ENCODE peak calls at places on chromosomes 7 and 10, in five cellular contexts. One of them, this sample, is unnamed.

GRCh38 chr10:46299531-46300366 is 13.0 kb downstream of the ANTXRL start:
- DNase-seq in LoVo: no peak
- DNase-seq in NCI-H1092 treated with DMSO at 0.1 percent for 48 hours: no peak
- DNase-seq in heart right ventricle: no peak
- DNase-seq in cardiac muscle cell: peak; percentile 23
- DNase-seq in this sample: no peak

GRCh38 chr10:49118450-49118849 is 3.1 kb upstream of the VSTM4 start:
- DNase-seq in cardiac muscle cell: peak; percentile 20
- DNase-seq in NCI-H1092 treated with DMSO at 0.1 percent for 48 hours: no peak
- DNase-seq in LoVo: no peak
- DNase-seq in heart right ventricle: no peak
- DNase-seq in this sample: peak; percentile 61

GRCh38 chr10:78000956-78001472 is 28.3 kb downstream of the POLR3A start:
- DNase-seq in LoVo: no peak
- DNase-seq in heart right ventricle: no peak
- DNase-seq in cardiac muscle cell: no peak
- DNase-seq in NCI-H1092 treated with DMSO at 0.1 percent for 48 hours: no peak
- DNase-seq in this sample: no peak

GRCh38 chr10:22648547-22648961 is 65.8 kb downstream of the PIP4K2A start:
- DNase-seq in heart right ventricle: no peak
- DNase-seq in LoVo: peak; percentile 24
- DNase-seq in NCI-H1092 treated with DMSO at 0.1 percent for 48 hours: no peak
- DNase-seq in cardiac muscle cell: no peak
- DNase-seq in this sample: no peak

GRCh38 chr10:119859422-119860258 is 13.0 kb downstream of the MCMBP start:
- DNase-seq in heart right ventricle: no peak
- DNase-seq in LoVo: peak; percentile 47
- DNase-seq in NCI-H1092 treated with DMSO at 0.1 percent for 48 hours: no peak
- DNase-seq in cardiac muscle cell: peak; percentile 61
- DNase-seq in this sample: peak; percentile 38

GRCh38 chr10:79246209-79246581 is 101.1 kb upstream of the PPIF start:
- DNase-seq in heart right ventricle: peak; percentile 84
- DNase-seq in cardiac muscle cell: no peak
- DNase-seq in NCI-H1092 treated with DMSO at 0.1 percent for 48 hours: no peak
- DNase-seq in LoVo: no peak
- DNase-seq in this sample: no peak

GRCh38 chr7:128135275-128136214 is 104.3 kb upstream of the LRRC4 start:
- DNase-seq in heart right ventricle: peak; percentile 51
- DNase-seq in NCI-H1092 treated with DMSO at 0.1 percent for 48 hours: peak; percentile 60
- DNase-seq in LoVo: peak; percentile 70
- DNase-seq in cardiac muscle cell: peak; percentile 55
- DNase-seq in this sample: peak; percentile 53

GRCh38 chr7:38232475-38233366 is 40.7 kb downstream of the TARP start:
- DNase-seq in LoVo: no peak
- DNase-seq in NCI-H1092 treated with DMSO at 0.1 percent for 48 hours: no peak
- DNase-seq in cardiac muscle cell: no peak
- DNase-seq in heart right ventricle: no peak
- DNase-seq in this sample: peak; percentile 81

GRCh38 chr10:121860810-121861209 is 67.0 kb downstream of the ATE1 start:
- DNase-seq in heart right ventricle: no peak
- DNase-seq in cardiac muscle cell: no peak
- DNase-seq in LoVo: no peak
- DNase-seq in NCI-H1092 treated with DMSO at 0.1 percent for 48 hours: peak; percentile 38
- DNase-seq in this sample: no peak

GRCh38 chr10:75019360-75019759 is 92.1 kb upstream of the SAMD8 start:
- DNase-seq in heart right ventricle: no peak
- DNase-seq in LoVo: no peak
- DNase-seq in cardiac muscle cell: no peak
- DNase-seq in NCI-H1092 treated with DMSO at 0.1 percent for 48 hours: peak; percentile 48
- DNase-seq in this sample: no peak

GRCh38 chr10:96587255-96588059 is 645 bp upstream of the TM9SF3 start:
- DNase-seq in NCI-H1092 treated with DMSO at 0.1 percent for 48 hours: peak; percentile 62
- DNase-seq in cardiac muscle cell: no peak
- DNase-seq in LoVo: peak; percentile 72
- DNase-seq in heart right ventricle: no peak
- DNase-seq in this sample: peak; percentile 75

GRCh38 chr7:2639994-2640830 is 8.4 kb downstream of the TTYH3 start:
- DNase-seq in cardiac muscle cell: no peak
- DNase-seq in NCI-H1092 treated with DMSO at 0.1 percent for 48 hours: no peak
- DNase-seq in LoVo: no peak
- DNase-seq in heart right ventricle: no peak
- DNase-seq in this sample: no peak

GRCh38 chr7:30028749-30029635 is 780 bp downstream of the PLEKHA8 start:
- DNase-seq in LoVo: peak; percentile 48
- DNase-seq in cardiac muscle cell: peak; percentile 70
- DNase-seq in NCI-H1092 treated with DMSO at 0.1 percent for 48 hours: no peak
- DNase-seq in heart right ventricle: peak; percentile 59
- DNase-seq in this sample: peak; percentile 62

GRCh38 chr7:123607423-123607975 is 5.9 kb downstream of the ASB15 start:
- DNase-seq in cardiac muscle cell: no peak
- DNase-seq in NCI-H1092 treated with DMSO at 0.1 percent for 48 hours: no peak
- DNase-seq in LoVo: no peak
- DNase-seq in heart right ventricle: no peak
- DNase-seq in this sample: no peak

GRCh38 chr7:66145404-66145843 is 30.8 kb downstream of the CRCP start:
- DNase-seq in heart right ventricle: peak; percentile 60
- DNase-seq in cardiac muscle cell: peak; percentile 29
- DNase-seq in NCI-H1092 treated with DMSO at 0.1 percent for 48 hours: no peak
- DNase-seq in LoVo: no peak
- DNase-seq in this sample: no peak

GRCh38 chr7:29375641-29376562 is 181.3 kb downstream of the CHN2 start:
- DNase-seq in cardiac muscle cell: no peak
- DNase-seq in heart right ventricle: no peak
- DNase-seq in NCI-H1092 treated with DMSO at 0.1 percent for 48 hours: no peak
- DNase-seq in LoVo: peak; percentile 96
- DNase-seq in this sample: peak; percentile 72

GRCh38 chr7:139730746-139731612 is 46.8 kb downstream of the HIPK2 start:
- DNase-seq in NCI-H1092 treated with DMSO at 0.1 percent for 48 hours: no peak
- DNase-seq in LoVo: no peak
- DNase-seq in cardiac muscle cell: no peak
- DNase-seq in heart right ventricle: peak; percentile 72
- DNase-seq in this sample: no peak

GRCh38 chr7:113824117-113824823 is 94.5 kb downstream of the PPP1R3A start:
- DNase-seq in NCI-H1092 treated with DMSO at 0.1 percent for 48 hours: no peak
- DNase-seq in cardiac muscle cell: no peak
- DNase-seq in LoVo: peak; percentile 23
- DNase-seq in heart right ventricle: no peak
- DNase-seq in this sample: peak; percentile 63

GRCh38 chr10:113562693-113563092 is 9.8 kb downstream of the HABP2 start:
- DNase-seq in cardiac muscle cell: no peak
- DNase-seq in NCI-H1092 treated with DMSO at 0.1 percent for 48 hours: no peak
- DNase-seq in heart right ventricle: no peak
- DNase-seq in LoVo: no peak
- DNase-seq in this sample: no peak

GRCh38 chr10:128803790-128804189 is 663.3 kb upstream of the MGMT start:
- DNase-seq in NCI-H1092 treated with DMSO at 0.1 percent for 48 hours: no peak
- DNase-seq in heart right ventricle: no peak
- DNase-seq in cardiac muscle cell: no peak
- DNase-seq in LoVo: no peak
- DNase-seq in this sample: no peak

GRCh38 chr7:157425761-157426160 is 89.0 kb downstream of the DNAJB6 start:
- DNase-seq in NCI-H1092 treated with DMSO at 0.1 percent for 48 hours: no peak
- DNase-seq in LoVo: no peak
- DNase-seq in heart right ventricle: no peak
- DNase-seq in cardiac muscle cell: no peak
- DNase-seq in this sample: no peak

GRCh38 chr7:149624006-149624405 is 126.4 kb upstream of the ZNF746 start:
- DNase-seq in heart right ventricle: no peak
- DNase-seq in cardiac muscle cell: peak; percentile 24
- DNase-seq in NCI-H1092 treated with DMSO at 0.1 percent for 48 hours: no peak
- DNase-seq in LoVo: peak; percentile 43
- DNase-seq in this sample: no peak

GRCh38 chr7:357531-358209 is 67.7 kb downstream of the FOXL3 start:
- DNase-seq in LoVo: no peak
- DNase-seq in cardiac muscle cell: no peak
- DNase-seq in heart right ventricle: no peak
- DNase-seq in NCI-H1092 treated with DMSO at 0.1 percent for 48 hours: no peak
- DNase-seq in this sample: no peak

GRCh38 chr7:99098824-99099498 is 44.9 kb downstream of the SMURF1 start:
- DNase-seq in heart right ventricle: no peak
- DNase-seq in NCI-H1092 treated with DMSO at 0.1 percent for 48 hours: no peak
- DNase-seq in LoVo: peak; percentile 88
- DNase-seq in cardiac muscle cell: no peak
- DNase-seq in this sample: no peak

GRCh38 chr10:28849821-28850220 is 172.5 kb downstream of the BAMBI start:
- DNase-seq in NCI-H1092 treated with DMSO at 0.1 percent for 48 hours: no peak
- DNase-seq in LoVo: no peak
- DNase-seq in heart right ventricle: no peak
- DNase-seq in cardiac muscle cell: no peak
- DNase-seq in this sample: no peak

GRCh38 chr7:128731184-128731583 is 8.0 kb upstream of the CALU start:
- DNase-seq in heart right ventricle: no peak
- DNase-seq in NCI-H1092 treated with DMSO at 0.1 percent for 48 hours: no peak
- DNase-seq in LoVo: no peak
- DNase-seq in cardiac muscle cell: no peak
- DNase-seq in this sample: no peak

GRCh38 chr10:34786464-34786863 is 28.6 kb downstream of the PARD3 start:
- DNase-seq in cardiac muscle cell: no peak
- DNase-seq in LoVo: no peak
- DNase-seq in NCI-H1092 treated with DMSO at 0.1 percent for 48 hours: no peak
- DNase-seq in heart right ventricle: no peak
- DNase-seq in this sample: peak; percentile 56